ENCODE peak calls at places on chromosomes 2 and 18, in seven cellular contexts. W is testis, S is sigmoid colon, F is GM23338, R is heart left ventricle, C is hepatocyte, A is fibroblast of lung. G is an unnamed sample.

GRCh38 chr2:37154790-37155189 is 2.0 kb downstream of the EIF2AK2 start:
- DNase-seq in S (no peak), W (no peak), R (no peak), F (no peak), C (no peak), A (no peak), G (no peak)

GRCh38 chr2:46870051-46870839 is 45.4 kb downstream of the MCFD2 start:
- DNase-seq in F (no peak), R (no peak), S (peak; percentile 60), W (no peak), C (no peak), A (no peak), G (no peak)

GRCh38 chr2:234502285-234502918 is 5.5 kb upstream of the ARL4C start:
- DNase-seq in C (peak; percentile 12), R (no peak), A (peak; percentile 86), S (no peak), F (no peak), W (no peak), G (peak; percentile 84)

GRCh38 chr2:201263774-201264173 is 3.4 kb downstream of the CASP8 start:
- DNase-seq in W (no peak), A (no peak), S (no peak), C (no peak), F (no peak), R (no peak), G (no peak)

GRCh38 chr2:238103465-238104070 is 3.4 kb downstream of the ESPNL start:
- DNase-seq in A (no peak), F (no peak), C (no peak), R (no peak), W (no peak), S (no peak), G (no peak)

GRCh38 chr2:64478502-64479230 is 24.7 kb downstream of the LGALSL start:
- DNase-seq in R (no peak), F (no peak), S (no peak), W (no peak), C (no peak), A (no peak), G (no peak)

GRCh38 chr18:54532222-54532621 is 58.8 kb upstream of the DYNAP start:
- DNase-seq in F (peak; percentile 68), R (no peak), A (no peak), W (no peak), S (no peak), C (peak; percentile 31), G (no peak)

GRCh38 chr2:73939419-73939818 is 12.7 kb downstream of the DGUOK start:
- DNase-seq in W (no peak), F (peak; percentile 54), S (no peak), A (peak; percentile 71), R (peak; percentile 39), C (no peak), G (peak; percentile 99)

GRCh38 chr2:197196737-197197136 is 113.8 kb downstream of the ANKRD44 start:
- DNase-seq in F (no peak), C (no peak), R (no peak), A (no peak), W (no peak), S (no peak), G (peak; percentile 43)

GRCh38 chr18:77081387-77081773 is 51.2 kb downstream of the MBP start:
- DNase-seq in F (no peak), W (no peak), C (no peak), R (no peak), A (peak; percentile 91), S (no peak), G (no peak)

GRCh38 chr2:25405871-25406270 is 64.1 kb upstream of the DNMT3A start:
- DNase-seq in R (no peak), C (no peak), A (no peak), W (no peak), F (no peak), S (no peak), G (no peak)

GRCh38 chr2:1348789-1349188 is 64.5 kb upstream of the TPO start:
- DNase-seq in S (no peak), W (no peak), C (no peak), R (no peak), A (no peak), F (no peak), G (no peak)

GRCh38 chr2:214630402-214631035 is 179.0 kb downstream of the BARD1 start:
- DNase-seq in F (no peak), R (no peak), S (no peak), A (peak; percentile 20), C (no peak), W (no peak), G (peak; percentile 59)

GRCh38 chr18:45686892-45687611 is 36.9 kb upstream of the SLC14A1 start:
- DNase-seq in S (no peak), C (no peak), F (no peak), R (no peak), A (no peak), W (no peak), G (no peak)

DNA sequence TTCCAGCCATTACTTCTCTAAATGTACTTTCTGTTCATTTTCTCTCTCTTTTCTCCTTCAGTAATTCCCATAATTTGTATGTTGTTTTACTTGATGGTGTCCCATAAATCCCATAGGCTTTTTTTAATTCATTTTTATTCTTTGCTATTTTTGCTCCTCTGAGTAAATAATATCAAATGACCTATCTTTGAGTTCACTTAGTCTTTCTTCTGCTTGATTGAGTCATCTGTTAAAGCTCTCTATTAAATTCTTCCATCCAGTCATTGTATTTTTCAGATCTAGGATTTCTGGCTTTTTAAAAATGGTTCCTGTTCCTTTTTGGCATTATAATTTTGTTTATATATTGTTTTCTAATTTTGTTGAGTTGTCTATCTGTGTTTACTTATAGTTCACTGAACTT is 13.5 kb downstream of the SP100 start:
- DNase-seq in C (no peak), W (no peak), R (no peak), A (no peak), S (no peak), F (no peak), G (no peak)
- TF ChIP-seq CTCF in C (no peak), W (no peak), R (no peak), A (no peak), S (no peak), F (no peak), G (no peak)

GRCh38 chr18:12774982-12775381 is 72.1 kb downstream of the PSMG2 start:
- DNase-seq in C (no peak), W (no peak), S (no peak), A (no peak), R (no peak), F (no peak), G (no peak)
- H3K4me3 ChIP-seq in C (no peak overlapping the region), W (no peak overlapping the region), S (no peak overlapping the region), A (no peak overlapping the region), R (no peak overlapping the region), F (no peak overlapping the region), G (no peak overlapping the region)

DNA sequence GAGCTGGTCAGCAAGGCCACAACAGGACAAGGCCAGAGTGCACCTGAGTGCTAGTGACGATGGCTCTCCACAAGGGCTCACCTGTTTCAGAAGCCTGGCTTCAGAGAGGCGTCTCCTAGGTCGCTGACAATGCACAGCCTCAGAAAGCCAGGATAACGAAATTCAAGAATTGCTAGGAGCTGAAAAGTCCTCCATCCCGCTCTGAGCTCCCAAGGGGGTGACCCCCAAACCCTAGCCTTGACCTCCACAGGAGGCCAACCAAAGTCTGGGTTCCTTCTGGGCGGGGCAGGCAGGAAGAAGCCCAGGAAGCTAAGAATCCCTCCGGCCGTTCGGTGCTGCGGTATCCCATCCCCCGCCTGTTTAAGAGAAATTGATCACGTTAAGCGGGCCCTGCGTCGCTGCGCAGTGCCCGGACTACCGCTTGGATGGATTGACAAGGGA is 2.5 kb upstream of the OSR1 start:
- DNase-seq in W (no peak), S (no peak), A (no peak), R (no peak), C (no peak), F (peak; percentile 44), G (no peak)
- H3K27me3 ChIP-seq in W (no peaks in the 10 kb centered on the region), S (no peaks in the 10 kb centered on the region), A (no peaks in the 10 kb centered on the region), R (peaks cover 15% of the 10 kb centered on the region), C (peaks cover 64% of the 10 kb centered on the region), F (peaks cover 99% of the 10 kb centered on the region), G (peaks cover 8% of the 10 kb centered on the region)

GRCh38 chr18:11398625-11399024 is 210.8 kb upstream of the SLC35G4 start:
- DNase-seq in F (peak; percentile 37), R (no peak), A (peak; percentile 15), C (no peak), W (no peak), S (no peak), G (no peak)
- TF ChIP-seq CTCF in F (peak; percentile 34), R (no peak), A (no peak), C (peak; percentile 15), W (peak; percentile 17), S (no peak), G (no peak)

GRCh38 chr2:26727641-26728561 is 35.4 kb downstream of the KCNK3 start:
- DNase-seq in S (no peak), R (no peak), F (peak; percentile 30), W (no peak), A (no peak), C (no peak), G (no peak)
- H3K4me3 ChIP-seq in S (no peak overlapping the region), R (no peak overlapping the region), F (no peak overlapping the region), W (peak overlapping the region; percentile 18), A (no peak overlapping the region), C (no peak overlapping the region), G (no peak overlapping the region)

GRCh38 chr2:217156801-217157200 is 296.9 kb upstream of the TNP1 start:
- DNase-seq in R (no peak), W (no peak), C (no peak), F (no peak), S (no peak), A (no peak), G (no peak)
- H3K27me3 ChIP-seq in R (no peaks in the 10 kb centered on the region), W (no peaks in the 10 kb centered on the region), C (no peaks in the 10 kb centered on the region), F (no peaks in the 10 kb centered on the region), S (no peaks in the 10 kb centered on the region), A (no peaks in the 10 kb centered on the region), G (peaks cover 3% of the 10 kb centered on the region)

GRCh38 chr18:68735498-68736343 is 20.8 kb upstream of the TMX3 start:
- DNase-seq in C (peak; percentile 52), F (peak; percentile 68), R (no peak), S (no peak), W (peak; percentile 19), A (peak; percentile 79), G (peak; percentile 54)

GRCh38 chr18:68738572-68738971 is 23.7 kb upstream of the TMX3 start:
- DNase-seq in A (no peak), W (peak; percentile 52), C (no peak), S (no peak), F (no peak), R (no peak), G (no peak)

GRCh38 chr18:68734311-68734710 is 19.4 kb upstream of the TMX3 start:
- DNase-seq in R (no peak), C (no peak), F (no peak), A (peak; percentile 28), W (no peak), S (no peak), G (no peak)

GRCh38 chr18:68728301-68728700 is 13.4 kb upstream of the TMX3 start:
- DNase-seq in C (no peak), W (no peak), A (no peak), S (no peak), R (no peak), F (no peak), G (no peak)

DNA sequence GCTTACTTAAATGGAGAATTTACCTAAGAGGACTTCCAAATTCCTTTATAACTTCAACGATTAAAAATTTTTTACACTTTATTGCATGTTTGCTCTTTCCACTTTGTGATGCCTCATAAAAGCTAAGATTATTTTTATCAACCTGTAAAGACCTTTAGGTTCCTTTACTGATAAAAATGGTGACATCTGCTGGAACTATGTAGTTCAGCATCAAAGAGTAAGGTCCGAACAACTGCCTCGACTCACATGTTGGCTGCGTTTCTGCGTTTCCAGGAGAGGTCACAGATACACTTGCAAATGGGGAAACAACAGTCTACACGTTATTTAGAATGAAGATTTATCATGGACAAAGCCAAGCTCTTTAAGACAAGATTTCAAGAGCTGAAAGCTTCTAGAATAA is 18.8 kb upstream of the TMX3 start:
- DNase-seq in A (peak; percentile 13), W (no peak), C (no peak), F (peak; percentile 18), S (no peak), R (no peak), G (peak; percentile 7)
- TF ChIP-seq CTCF in A (no peak), W (no peak), C (no peak), F (peak; percentile 29), S (no peak), R (no peak), G (no peak)